ENCODE peak calls at places on chromosome 16, in six cellular contexts. Y is adrenal gland, M is HFF-Myc, J is cardiac fibroblast, P is brain microvascular endothelial cell, S is right lobe of liver. C is an unnamed sample.

GRCh38 chr16:84937196-84937935 is 74.0 kb downstream of the ZDHHC7 start:
- DNase-seq in Y (no peak), M (no peak), J (no peak), P (no peak), S (peak), C (no peak)

GRCh38 chr16:83002351-83003334 is 375.9 kb downstream of the CDH13 start:
- DNase-seq in Y (peak), M (no peak), J (peak), P (no peak), S (no peak), C (no peak)

GRCh38 chr16:2675021-2675420 is 7.3 kb upstream of the KCTD5 start:
- DNase-seq in Y (no peak), M (no peak), J (no peak), P (no peak), S (no peak), C (no peak)

GRCh38 chr16:19223235-19223847 is 55.3 kb downstream of the SYT17 start:
- DNase-seq in Y (no peak), M (peak), J (no peak), P (peak), S (no peak), C (peak)

GRCh38 chr16:46884513-46885293 is 541 bp downstream of the GPT2 start:
- DNase-seq in Y (no peak), M (no peak), J (peak), P (no peak), S (no peak), C (no peak)

GRCh38 chr16:23125277-23125676 is 24.0 kb downstream of the USP31 start:
- DNase-seq in Y (no peak), M (no peak), J (peak), P (no peak), S (no peak), C (no peak)

GRCh38 chr16:47143329-47143676 is 442 bp downstream of the NETO2 start:
- DNase-seq in Y (peak), M (no peak), J (peak), P (peak), S (peak), C (peak)

GRCh38 chr16:74759564-74759963 is 15.1 kb downstream of the FA2H start:
- DNase-seq in Y (no peak), M (no peak), J (no peak), P (no peak), S (peak), C (no peak)

GRCh38 chr16:69274699-69275235 is 36.4 kb upstream of the VPS4A start:
- DNase-seq in Y (no peak), M (no peak), J (no peak), P (no peak), S (no peak), C (no peak)

GRCh38 chr16:28985611-28986041 is 774 bp downstream of the LAT start:
- DNase-seq in Y (no peak), M (no peak), J (no peak), P (no peak), S (no peak), C (no peak)

GRCh38 chr16:8588703-8589292 is 1.5 kb downstream of the TMEM114 start:
- DNase-seq in Y (no peak), M (no peak), J (no peak), P (no peak), S (no peak), C (no peak)

GRCh38 chr16:6611535-6611934 is 721.1 kb upstream of the RBFOX1 start:
- DNase-seq in Y (no peak), M (no peak), J (no peak), P (no peak), S (no peak), C (no peak)

GRCh38 chr16:56637814-56638750 is at the start of gene MT1A:
- DNase-seq in Y (peak), M (no peak), J (peak), P (no peak), S (peak), C (peak)

GRCh38 chr16:49027420-49027819 is 254.2 kb downstream of the CBLN1 start:
- DNase-seq in Y (no peak), M (no peak), J (no peak), P (no peak), S (no peak), C (no peak)

GRCh38 chr16:21156767-21157467 is 1.6 kb upstream of the LDAF1 start:
- DNase-seq in Y (peak), M (peak), J (peak), P (peak), S (no peak), C (no peak)

GRCh38 chr16:20336955-20337354 is 9.6 kb upstream of the GP2 start:
- DNase-seq in Y (no peak), M (no peak), J (no peak), P (no peak), S (no peak), C (no peak)

GRCh38 chr16:49932449-49932848 is 76.5 kb upstream of the ZNF423 start:
- DNase-seq in Y (no peak), M (no peak), J (no peak), P (no peak), S (no peak), C (no peak)

GRCh38 chr16:27446721-27447120 is 44.7 kb downstream of the IL21R start:
- DNase-seq in Y (no peak), M (no peak), J (no peak), P (no peak), S (peak), C (peak)

GRCh38 chr16:14462811-14463210 is 167.2 kb downstream of the PARN start:
- DNase-seq in Y (no peak), M (no peak), J (no peak), P (peak), S (no peak), C (no peak)

GRCh38 chr16:20023190-20023589 is 50.5 kb downstream of the GPR139 start:
- DNase-seq in Y (no peak), M (no peak), J (peak), P (peak), S (no peak), C (no peak)

GRCh38 chr16:66427871-66428681 is 981 bp downstream of the BEAN1 start:
- DNase-seq in Y (peak), M (no peak), J (no peak), P (no peak), S (no peak), C (no peak)

GRCh38 chr16:84169765-84170310 is 17.0 kb downstream of the TAF1C start:
- DNase-seq in Y (no peak), M (no peak), J (no peak), P (no peak), S (no peak), C (no peak)

GRCh38 chr16:1788708-1789100 is 4.8 kb downstream of the IGFALS start:
- DNase-seq in Y (no peak), M (no peak), J (no peak), P (no peak), S (no peak), C (no peak)

GRCh38 chr16:19184823-19185509 is 16.9 kb downstream of the SYT17 start:
- DNase-seq in Y (no peak), M (no peak), J (peak), P (peak), S (no peak), C (no peak)

GRCh38 chr16:56317998-56318912 is 107.1 kb downstream of the AMFR start:
- DNase-seq in Y (peak), M (peak), J (peak), P (peak), S (peak), C (peak)

GRCh38 chr16:55991843-55992242 is 116.7 kb upstream of the CES5A start:
- DNase-seq in Y (no peak), M (no peak), J (no peak), P (no peak), S (no peak), C (no peak)

GRCh38 chr16:30472328-30472942 is at the start of gene ITGAL:
- DNase-seq in Y (peak), M (no peak), J (no peak), P (no peak), S (peak), C (peak)

GRCh38 chr16:4416200-4417032 is at the start of gene CORO7:
- DNase-seq in Y (peak), M (no peak), J (peak), P (peak), S (peak), C (peak)

GRCh38 chr16:81945665-81946064 is 65.6 kb downstream of the SDR42E1 start:
- DNase-seq in Y (no peak), M (no peak), J (no peak), P (peak), S (no peak), C (no peak)

GRCh38 chr16:31453255-31454204 is 5.8 kb upstream of the ARMC5 start:
- DNase-seq in Y (peak), M (no peak), J (peak), P (peak), S (no peak), C (peak)

GRCh38 chr16:69717066-69717465 is 9.3 kb downstream of the NQO1 start:
- DNase-seq in Y (no peak), M (no peak), J (no peak), P (no peak), S (no peak), C (no peak)

GRCh38 chr16:28569968-28570752 is 16.4 kb downstream of the SGF29 start:
- DNase-seq in Y (no peak), M (no peak), J (no peak), P (no peak), S (no peak), C (no peak)

GRCh38 chr16:48918520-48919258 is 308.7 kb upstream of the N4BP1 start:
- DNase-seq in Y (no peak), M (no peak), J (no peak), P (no peak), S (no peak), C (no peak)

GRCh38 chr16:17529982-17530760 is 59.4 kb upstream of the XYLT1 start:
- DNase-seq in Y (no peak), M (no peak), J (no peak), P (no peak), S (no peak), C (peak)

GRCh38 chr16:77330332-77331043 is 104.3 kb downstream of the ADAMTS18 start:
- DNase-seq in Y (no peak), M (no peak), J (no peak), P (no peak), S (no peak), C (no peak)

GRCh38 chr16:30786936-30787612 is at the start of gene ZNF629:
- DNase-seq in Y (peak), M (no peak), J (peak), P (peak), S (peak), C (peak)

GRCh38 chr16:25126820-25127232 is 15.3 kb downstream of the LCMT1 start:
- DNase-seq in Y (peak), M (peak), J (peak), P (peak), S (no peak), C (no peak)

GRCh38 chr16:51121009-51121347 is 30.1 kb downstream of the SALL1 start:
- DNase-seq in Y (no peak), M (no peak), J (no peak), P (no peak), S (no peak), C (no peak)

GRCh38 chr16:51124896-51125295 is 26.2 kb downstream of the SALL1 start:
- DNase-seq in Y (no peak), M (no peak), J (no peak), P (no peak), S (no peak), C (no peak)

GRCh38 chr16:51129105-51129504 is 22.0 kb downstream of the SALL1 start:
- DNase-seq in Y (no peak), M (no peak), J (no peak), P (no peak), S (no peak), C (no peak)

GRCh38 chr16:51121850-51122249 is 29.2 kb downstream of the SALL1 start:
- DNase-seq in Y (no peak), M (no peak), J (no peak), P (no peak), S (no peak), C (no peak)

GRCh38 chr16:51125992-51126391 is 25.1 kb downstream of the SALL1 start:
- DNase-seq in Y (no peak), M (no peak), J (no peak), P (no peak), S (no peak), C (no peak)
- TF ChIP-seq CTCF in Y (no peak), M (no peak), J (no peak), P (no peak), S (peak), C (no peak)

GRCh38 chr16:86571197-86571915 is 4.7 kb downstream of the FOXC2 start:
- DNase-seq in Y (no peak), M (no peak), J (no peak), P (no peak), S (no peak), C (no peak)
- H3K4me3 ChIP-seq in Y (no peak), M (peak), J (no peak), P (peak), S (no peak), C (no peak)

GRCh38 chr16:65176603-65177002 is 54.7 kb upstream of the CDH11 start:
- DNase-seq in Y (peak), M (peak), J (peak), P (peak), S (no peak), C (no peak)

GRCh38 chr16:65180986-65181710 is 59.3 kb upstream of the CDH11 start:
- DNase-seq in Y (no peak), M (peak), J (peak), P (no peak), S (no peak), C (no peak)

GRCh38 chr16:65178151-65178550 is 56.3 kb upstream of the CDH11 start:
- DNase-seq in Y (no peak), M (no peak), J (peak), P (peak), S (no peak), C (no peak)
- TF ChIP-seq CTCF in Y (no peak), M (no peak), J (no peak), P (no peak), S (no peak), C (no peak)

GRCh38 chr16:324201-324450 is 28.4 kb downstream of the AXIN1 start:
- DNase-seq in Y (no peak), M (no peak), J (no peak), P (no peak), S (no peak), C (peak)

GRCh38 chr16:321532-321931 is 31.0 kb downstream of the AXIN1 start:
- DNase-seq in Y (no peak), M (no peak), J (no peak), P (no peak), S (no peak), C (no peak)

GRCh38 chr16:322476-323143 is 29.9 kb downstream of the AXIN1 start:
- DNase-seq in Y (no peak), M (no peak), J (no peak), P (no peak), S (no peak), C (no peak)

GRCh38 chr16:324451-325334 is 27.8 kb downstream of the AXIN1 start:
- DNase-seq in Y (no peak), M (no peak), J (no peak), P (no peak), S (no peak), C (peak)

DNA sequence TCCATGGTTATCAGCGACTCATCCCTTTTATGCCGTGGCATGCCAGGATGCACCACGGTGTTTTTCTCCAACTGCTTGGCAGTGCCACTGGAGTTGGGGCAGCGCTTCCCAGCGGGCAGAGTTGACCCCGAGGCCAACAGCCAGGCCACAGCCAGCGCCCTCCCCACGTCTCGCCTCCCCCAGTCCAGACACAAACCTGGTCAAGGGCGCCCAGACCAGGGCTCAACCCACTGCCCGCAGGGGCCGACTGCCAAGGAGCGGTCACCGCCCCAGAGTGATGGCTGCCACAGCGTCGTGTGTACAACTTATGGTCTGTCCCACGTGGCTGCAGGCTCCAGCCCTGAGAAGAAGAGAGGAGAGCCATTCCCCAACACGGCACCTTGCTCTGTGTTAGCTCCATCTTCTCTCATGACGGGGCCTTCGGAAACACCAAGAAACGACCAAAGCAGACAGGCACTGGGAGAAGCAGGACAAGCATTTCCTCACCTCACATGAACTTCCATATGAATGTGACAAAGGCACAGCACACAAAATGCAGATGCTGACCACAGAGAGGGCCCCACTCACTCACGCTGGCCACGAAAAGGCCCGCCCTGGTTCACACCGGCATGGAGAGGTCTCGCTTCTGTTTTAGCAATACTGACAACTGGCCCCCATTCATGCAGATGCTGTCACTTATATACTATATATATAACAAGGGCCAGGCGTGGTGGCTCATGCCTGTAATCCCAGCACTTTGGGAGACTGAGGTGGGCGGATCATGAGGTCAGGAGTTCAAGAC is 27.0 kb downstream of the AXIN1 start:
- DNase-seq in Y (no peak), M (no peak), J (no peak), P (no peak), S (no peak), C (no peak)
- H3K4me3 ChIP-seq in Y (no peak), M (no peak), J (no peak), P (no peak), S (no peak), C (no peak)

DNA sequence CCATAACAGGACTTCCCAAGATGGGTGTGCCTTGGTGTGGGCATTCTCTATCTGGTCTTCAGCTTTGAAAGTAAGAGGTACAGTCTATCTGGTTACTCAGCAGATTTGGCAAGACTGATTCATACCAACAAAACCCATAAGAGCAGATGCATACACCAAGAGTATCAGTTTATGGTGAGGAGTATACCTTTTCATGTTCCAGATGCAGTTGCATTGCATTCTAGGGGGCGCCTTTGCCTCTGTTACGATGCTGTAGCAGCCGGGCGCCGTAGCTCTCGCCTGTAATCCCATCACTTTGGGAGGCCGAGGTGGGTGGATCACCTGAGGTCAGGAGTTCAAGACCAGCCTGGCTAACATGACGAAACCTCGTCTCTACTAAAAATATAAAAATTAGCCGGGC is 31.1 kb upstream of the CARMIL2 start:
- DNase-seq in Y (no peak), M (no peak), J (no peak), P (no peak), S (no peak), C (no peak)
- TF ChIP-seq CTCF in Y (no peak), M (no peak), J (no peak), P (peak), S (peak), C (no peak)

DNA sequence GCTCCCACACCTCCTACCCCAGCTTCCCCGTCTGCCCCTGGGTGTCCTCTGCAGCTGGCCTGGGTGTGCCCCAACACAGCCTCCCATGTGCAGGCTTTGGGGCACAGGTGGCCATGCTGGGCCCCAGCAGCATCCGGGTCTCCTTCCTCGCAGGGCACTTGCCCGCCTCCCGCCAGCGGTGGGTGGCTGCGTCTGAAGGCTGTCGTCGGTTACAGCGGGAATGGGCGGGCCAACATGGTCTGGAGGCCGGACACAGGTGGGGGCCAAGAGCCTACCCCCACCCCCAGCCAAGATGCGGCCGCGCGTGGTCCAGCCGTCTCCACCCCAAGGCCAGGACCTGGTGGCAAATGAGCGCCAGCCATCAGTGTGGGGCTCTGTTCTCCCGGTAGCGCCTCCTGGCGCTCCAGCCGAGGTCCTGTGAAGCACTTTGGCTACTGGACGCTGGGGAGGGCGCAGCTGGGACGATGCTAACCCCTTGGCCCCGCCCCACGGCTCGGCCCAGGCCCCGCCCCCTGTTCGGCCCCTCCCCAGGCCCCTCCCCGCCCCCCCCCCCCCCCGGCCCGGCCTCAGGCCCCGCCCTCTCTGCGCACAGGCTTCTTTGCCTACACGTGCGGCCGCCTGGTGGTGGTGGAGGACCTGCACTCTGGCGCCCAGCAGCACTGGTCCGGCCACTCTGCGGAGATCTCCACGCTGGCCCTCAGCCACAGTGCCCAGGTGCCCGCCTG is 7.3 kb upstream of the RHOT2 start:
- DNase-seq in Y (peak), M (peak), J (peak), P (peak), S (peak), C (peak)
- H3K4me3 ChIP-seq in Y (no peak), M (no peak), J (no peak), P (peak), S (no peak), C (no peak)

GRCh38 chr16:72189865-72190371 is 18.0 kb upstream of the PMFBP1 start:
- DNase-seq in Y (peak), M (no peak), J (peak), P (peak), S (no peak), C (no peak)

GRCh38 chr16:72188512-72188911 is 16.6 kb upstream of the PMFBP1 start:
- DNase-seq in Y (no peak), M (no peak), J (no peak), P (no peak), S (no peak), C (no peak)

GRCh38 chr16:72195609-72196008 is 23.7 kb upstream of the PMFBP1 start:
- DNase-seq in Y (no peak), M (no peak), J (no peak), P (no peak), S (no peak), C (no peak)

GRCh38 chr16:72191551-72191950 is 19.6 kb upstream of the PMFBP1 start:
- DNase-seq in Y (no peak), M (no peak), J (peak), P (peak), S (no peak), C (no peak)
- TF ChIP-seq CTCF in Y (no peak), M (no peak), J (no peak), P (no peak), S (no peak), C (no peak)

C was measured in Peyer's patch.